ENCODE peak calls at places on chromosomes 13 and 19, in six cellular contexts. U, N, G, M, F and Q are unnamed samples.

GRCh38 chr19:58356236-58356970 is 3.1 kb upstream of the A1BG start:
- DNase-seq in U (no peak), N (no peak), G (peak; percentile 49), M (peak; percentile 9), F (no peak), Q (no peak)

GRCh38 chr13:44810067-44810840 is 179.0 kb downstream of the NUFIP1 start:
- DNase-seq in U (peak; percentile 35), N (peak; percentile 56), G (no peak), M (no peak), F (no peak), Q (peak; percentile 73)

GRCh38 chr13:80649274-80649673 is 308.3 kb upstream of the SPRY2 start:
- DNase-seq in U (no peak), N (no peak), G (no peak), M (no peak), F (no peak), Q (no peak)

GRCh38 chr19:58477871-58478270 is 1.7 kb downstream of the ZNF446 start:
- DNase-seq in U (no peak), N (peak; percentile 20), G (no peak), M (no peak), F (no peak), Q (no peak)

GRCh38 chr13:28935104-28935503 is 115.0 kb downstream of the MTUS2 start:
- DNase-seq in U (no peak), N (no peak), G (no peak), M (no peak), F (no peak), Q (no peak)

GRCh38 chr13:67155898-67156717 is 74.0 kb downstream of the PCDH9 start:
- DNase-seq in U (no peak), N (no peak), G (no peak), M (no peak), F (no peak), Q (no peak)

GRCh38 chr13:99386911-99387788 is 80.0 kb upstream of the GPR183 start:
- DNase-seq in U (peak; percentile 81), N (peak; percentile 68), G (peak; percentile 75), M (no peak), F (no peak), Q (no peak)

GRCh38 chr19:2251577-2252480 is 2.7 kb downstream of the AMH start:
- DNase-seq in U (no peak), N (no peak), G (no peak), M (no peak), F (no peak), Q (no peak)

GRCh38 chr19:29526730-29527499 is 1.1 kb downstream of the VSTM2B start:
- DNase-seq in U (peak; percentile 36), N (no peak), G (no peak), M (no peak), F (no peak), Q (no peak)

GRCh38 chr19:52138614-52139290 is 986 bp downstream of the ZNF616 start:
- DNase-seq in U (peak; percentile 71), N (peak; percentile 34), G (no peak), M (peak; percentile 19), F (no peak), Q (no peak)

GRCh38 chr13:73173160-73173905 is 114.5 kb downstream of the KLF5 start:
- DNase-seq in U (no peak), N (no peak), G (no peak), M (no peak), F (no peak), Q (no peak)

GRCh38 chr13:31236211-31236786 is 36.5 kb downstream of the B3GLCT start:
- DNase-seq in U (peak; percentile 30), N (no peak), G (peak; percentile 3), M (no peak), F (no peak), Q (no peak)

GRCh38 chr13:41470187-41470586 is 12.8 kb downstream of the RGCC start:
- DNase-seq in U (no peak), N (no peak), G (peak; percentile 5), M (no peak), F (no peak), Q (no peak)

GRCh38 chr13:113152894-113153809 is 5.3 kb upstream of the PROZ start:
- DNase-seq in U (peak; percentile 40), N (peak; percentile 81), G (peak; percentile 23), M (peak; percentile 6), F (peak; percentile 31), Q (peak; percentile 76)

GRCh38 chr13:43822969-43823368 is 36.2 kb upstream of the ENOX1 start:
- DNase-seq in U (no peak), N (no peak), G (no peak), M (no peak), F (no peak), Q (no peak)

GRCh38 chr19:33273881-33274662 is 28.3 kb downstream of the CEBPA start:
- DNase-seq in U (peak; percentile 24), N (no peak), G (no peak), M (peak; percentile 82), F (no peak), Q (no peak)

GRCh38 chr19:41219924-41220567 is 1.0 kb downstream of the AXL start:
- DNase-seq in U (peak; percentile 26), N (peak; percentile 49), G (no peak), M (no peak), F (peak; percentile 33), Q (peak; percentile 81)

GRCh38 chr13:44884076-44884729 is 105.1 kb downstream of the NUFIP1 start:
- DNase-seq in U (no peak), N (no peak), G (no peak), M (no peak), F (no peak), Q (no peak)

GRCh38 chr13:91122766-91123165 is 224.7 kb upstream of the MIR17HG start:
- DNase-seq in U (no peak), N (no peak), G (no peak), M (no peak), F (no peak), Q (no peak)

GRCh38 chr13:91174886-91175501 is 172.5 kb upstream of the MIR17HG start:
- DNase-seq in U (no peak), N (no peak), G (no peak), M (no peak), F (no peak), Q (no peak)

GRCh38 chr19:4310247-4311121 is 6.1 kb downstream of the FSD1 start:
- DNase-seq in U (peak; percentile 61), N (peak; percentile 74), G (no peak), M (no peak), F (no peak), Q (no peak)

GRCh38 chr13:111283991-111284390 is 36.5 kb upstream of the TEX29 start:
- DNase-seq in U (no peak), N (peak; percentile 73), G (no peak), M (no peak), F (no peak), Q (peak; percentile 78)

GRCh38 chr13:99265823-99266426 is 7.7 kb upstream of the GPR18 start:
- DNase-seq in U (peak; percentile 30), N (no peak), G (peak; percentile 63), M (no peak), F (no peak), Q (no peak)

GRCh38 chr13:30371649-30372265 is 50.5 kb upstream of the UBE2L5 start:
- DNase-seq in U (no peak), N (no peak), G (peak; percentile 84), M (no peak), F (no peak), Q (no peak)

GRCh38 chr19:33298146-33298911 is 4.0 kb downstream of the CEBPA start:
- DNase-seq in U (no peak), N (no peak), G (no peak), M (peak; percentile 42), F (no peak), Q (no peak)

GRCh38 chr19:49059056-49059455 is 1.5 kb upstream of the CGB7 start:
- DNase-seq in U (no peak), N (no peak), G (no peak), M (no peak), F (no peak), Q (no peak)
- H3K27me3 ChIP-seq in U (no peaks in the 10 kb centered on the region), N (peaks cover 5% of the 10 kb centered on the region), G (peaks cover 22% of the 10 kb centered on the region), M (no peaks in the 10 kb centered on the region), F (peaks cover 78% of the 10 kb centered on the region), Q (peaks cover 3% of the 10 kb centered on the region)

GRCh38 chr19:19946226-19946625 is 45.5 kb downstream of the ZNF93 start:
- DNase-seq in U (no peak), N (no peak), G (no peak), M (no peak), F (no peak), Q (no peak)
- H3K4me1 ChIP-seq in U (no peaks in the 10 kb centered on the region), N (no peaks in the 10 kb centered on the region), G (no peaks in the 10 kb centered on the region), M (no peaks in the 10 kb centered on the region), F (no peaks in the 10 kb centered on the region), Q (no peaks in the 10 kb centered on the region)

GRCh38 chr19:42445948-42446347 is 3.2 kb upstream of the CXCL17 start:
- DNase-seq in U (no peak), N (no peak), G (no peak), M (no peak), F (no peak), Q (no peak)

GRCh38 chr19:42440357-42441046 is 2.2 kb downstream of the CXCL17 start:
- DNase-seq in U (peak; percentile 90), N (peak; percentile 84), G (peak; percentile 65), M (no peak), F (peak; percentile 50), Q (no peak)

GRCh38 chr19:42443944-42444398 is 1.2 kb upstream of the CXCL17 start:
- DNase-seq in U (no peak), N (no peak), G (no peak), M (no peak), F (no peak), Q (no peak)

GRCh38 chr19:42441047-42441440 is 1.7 kb downstream of the CXCL17 start:
- DNase-seq in U (no peak), N (no peak), G (no peak), M (no peak), F (no peak), Q (no peak)

GRCh38 chr19:42442833-42443232 is at the start of gene CXCL17:
- DNase-seq in U (no peak), N (no peak), G (no peak), M (no peak), F (no peak), Q (no peak)
- H3K27me3 ChIP-seq in U (peaks cover 3% of the 10 kb centered on the region), N (no peaks in the 10 kb centered on the region), G (no peaks in the 10 kb centered on the region), M (no peaks in the 10 kb centered on the region), F (no peaks in the 10 kb centered on the region), Q (no peaks in the 10 kb centered on the region)

GRCh38 chr13:23867027-23867491 is 22.1 kb downstream of the MIPEP start:
- DNase-seq in U (no peak), N (no peak), G (no peak), M (no peak), F (no peak), Q (no peak)

GRCh38 chr13:23868521-23868920 is 20.7 kb downstream of the MIPEP start:
- DNase-seq in U (no peak), N (no peak), G (no peak), M (peak; percentile 79), F (no peak), Q (no peak)

GRCh38 chr13:23865898-23866297 is 23.3 kb downstream of the MIPEP start:
- DNase-seq in U (no peak), N (no peak), G (no peak), M (no peak), F (no peak), Q (no peak)

GRCh38 chr13:23866420-23867026 is 22.7 kb downstream of the MIPEP start:
- DNase-seq in U (no peak), N (no peak), G (no peak), M (no peak), F (no peak), Q (no peak)

DNA sequence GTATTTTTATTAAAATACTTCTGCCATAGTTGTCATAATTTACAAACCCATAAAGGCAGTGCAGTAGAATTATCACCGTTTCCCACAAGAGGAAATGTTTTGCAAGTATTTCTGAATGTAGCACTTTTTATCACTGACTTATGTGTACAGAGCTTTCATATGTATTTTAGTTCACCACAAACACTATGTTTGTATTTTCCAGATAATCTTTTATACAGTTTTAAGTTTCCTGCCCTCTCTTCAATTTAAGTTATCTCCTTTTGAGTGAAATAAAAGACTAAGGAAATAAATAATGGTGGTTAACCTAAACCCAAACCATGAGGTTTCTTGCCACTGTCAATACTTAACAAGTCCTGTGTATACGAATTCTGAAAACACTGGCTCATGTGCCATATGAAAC is 24.1 kb downstream of the MIPEP start:
- DNase-seq in U (no peak), N (no peak), G (no peak), M (no peak), F (no peak), Q (no peak)
- H3K4me1 ChIP-seq in U (no peaks in the 10 kb centered on the region), N (no peaks in the 10 kb centered on the region), G (no peaks in the 10 kb centered on the region), M (peaks cover 19% of the 10 kb centered on the region), F (no peaks in the 10 kb centered on the region), Q (no peaks in the 10 kb centered on the region)